ENCODE peak calls at places on chromosomes 1 and 21, in six cellular contexts. One of them, this sample, is unnamed.

GRCh38 chr1:164702216-164702615 is 143.2 kb downstream of the PBX1 start:
- DNase-seq in COLO829: no peak
- DNase-seq in aorta: no peak
- DNase-seq in H4: peak
- DNase-seq in ovary: no peak
- DNase-seq in activated CD4-positive, alpha-beta T cell treated with anti-CD3 and anti-CD28 coated beads, Interleukin-2, amount 50 U/mL, for 1 hour: no peak
- DNase-seq in this sample: no peak

GRCh38 chr21:45516071-45516670 is 26.1 kb downstream of the SLC19A1 start:
- DNase-seq in COLO829: no peak
- DNase-seq in aorta: peak
- DNase-seq in H4: no peak
- DNase-seq in ovary: peak
- DNase-seq in activated CD4-positive, alpha-beta T cell treated with anti-CD3 and anti-CD28 coated beads, Interleukin-2, amount 50 U/mL, for 1 hour: no peak
- DNase-seq in this sample: peak

GRCh38 chr1:222923506-222923905 is 108.7 kb downstream of the DISP1 start:
- DNase-seq in COLO829: no peak
- DNase-seq in aorta: no peak
- DNase-seq in H4: no peak
- DNase-seq in ovary: no peak
- DNase-seq in activated CD4-positive, alpha-beta T cell treated with anti-CD3 and anti-CD28 coated beads, Interleukin-2, amount 50 U/mL, for 1 hour: no peak
- DNase-seq in this sample: no peak

GRCh38 chr21:43881918-43882317 is 16.9 kb downstream of the AGPAT3 start:
- DNase-seq in COLO829: no peak
- DNase-seq in aorta: no peak
- DNase-seq in H4: no peak
- DNase-seq in ovary: no peak
- DNase-seq in activated CD4-positive, alpha-beta T cell treated with anti-CD3 and anti-CD28 coated beads, Interleukin-2, amount 50 U/mL, for 1 hour: no peak
- DNase-seq in this sample: peak

GRCh38 chr1:109299087-109299983 is 7.5 kb downstream of the MYBPHL start:
- DNase-seq in COLO829: peak
- DNase-seq in aorta: no peak
- DNase-seq in H4: peak
- DNase-seq in ovary: no peak
- DNase-seq in activated CD4-positive, alpha-beta T cell treated with anti-CD3 and anti-CD28 coated beads, Interleukin-2, amount 50 U/mL, for 1 hour: no peak
- DNase-seq in this sample: no peak

GRCh38 chr1:199218065-199218464 is 579.2 kb downstream of the PTPRC start:
- DNase-seq in COLO829: no peak
- DNase-seq in aorta: no peak
- DNase-seq in H4: no peak
- DNase-seq in ovary: no peak
- DNase-seq in activated CD4-positive, alpha-beta T cell treated with anti-CD3 and anti-CD28 coated beads, Interleukin-2, amount 50 U/mL, for 1 hour: no peak
- DNase-seq in this sample: no peak

GRCh38 chr21:45926281-45926680 is 55.3 kb upstream of the COL6A1 start:
- DNase-seq in COLO829: no peak
- DNase-seq in aorta: no peak
- DNase-seq in H4: no peak
- DNase-seq in ovary: no peak
- DNase-seq in activated CD4-positive, alpha-beta T cell treated with anti-CD3 and anti-CD28 coated beads, Interleukin-2, amount 50 U/mL, for 1 hour: no peak
- DNase-seq in this sample: no peak

GRCh38 chr1:38272515-38272914 is 225.9 kb upstream of the POU3F1 start:
- DNase-seq in COLO829: no peak
- DNase-seq in aorta: no peak
- DNase-seq in H4: no peak
- DNase-seq in ovary: no peak
- DNase-seq in activated CD4-positive, alpha-beta T cell treated with anti-CD3 and anti-CD28 coated beads, Interleukin-2, amount 50 U/mL, for 1 hour: no peak
- DNase-seq in this sample: no peak

GRCh38 chr21:33070921-33071877 is 1.3 kb downstream of the OLIG1 start:
- DNase-seq in COLO829: no peak
- DNase-seq in aorta: no peak
- DNase-seq in H4: no peak
- DNase-seq in ovary: no peak
- DNase-seq in activated CD4-positive, alpha-beta T cell treated with anti-CD3 and anti-CD28 coated beads, Interleukin-2, amount 50 U/mL, for 1 hour: no peak
- DNase-seq in this sample: no peak

GRCh38 chr1:32759521-32759980 is 57.0 kb upstream of the SYNC start:
- DNase-seq in COLO829: no peak
- DNase-seq in aorta: no peak
- DNase-seq in H4: no peak
- DNase-seq in ovary: peak
- DNase-seq in activated CD4-positive, alpha-beta T cell treated with anti-CD3 and anti-CD28 coated beads, Interleukin-2, amount 50 U/mL, for 1 hour: no peak
- DNase-seq in this sample: no peak

GRCh38 chr1:111649648-111650047 is 30.1 kb downstream of the RAP1A start:
- DNase-seq in COLO829: no peak
- DNase-seq in aorta: no peak
- DNase-seq in H4: no peak
- DNase-seq in ovary: no peak
- DNase-seq in activated CD4-positive, alpha-beta T cell treated with anti-CD3 and anti-CD28 coated beads, Interleukin-2, amount 50 U/mL, for 1 hour: no peak
- DNase-seq in this sample: no peak

GRCh38 chr1:175178056-175178455 is 14.5 kb downstream of the KIAA0040 start:
- DNase-seq in COLO829: no peak
- DNase-seq in aorta: no peak
- DNase-seq in H4: no peak
- DNase-seq in ovary: no peak
- DNase-seq in activated CD4-positive, alpha-beta T cell treated with anti-CD3 and anti-CD28 coated beads, Interleukin-2, amount 50 U/mL, for 1 hour: no peak
- DNase-seq in this sample: no peak

GRCh38 chr1:5667513-5668325 is 324.5 kb downstream of the NPHP4 start:
- DNase-seq in COLO829: no peak
- DNase-seq in aorta: no peak
- DNase-seq in H4: no peak
- DNase-seq in ovary: no peak
- DNase-seq in activated CD4-positive, alpha-beta T cell treated with anti-CD3 and anti-CD28 coated beads, Interleukin-2, amount 50 U/mL, for 1 hour: no peak
- DNase-seq in this sample: no peak

GRCh38 chr1:167820684-167821355 is 93.1 kb downstream of the ADCY10 start:
- DNase-seq in COLO829: no peak
- DNase-seq in aorta: peak
- DNase-seq in H4: no peak
- DNase-seq in ovary: no peak
- DNase-seq in activated CD4-positive, alpha-beta T cell treated with anti-CD3 and anti-CD28 coated beads, Interleukin-2, amount 50 U/mL, for 1 hour: no peak
- DNase-seq in this sample: no peak

GRCh38 chr1:177567393-177567792 is 396.6 kb downstream of the BRINP2 start:
- DNase-seq in COLO829: no peak
- DNase-seq in aorta: no peak
- DNase-seq in H4: no peak
- DNase-seq in ovary: no peak
- DNase-seq in activated CD4-positive, alpha-beta T cell treated with anti-CD3 and anti-CD28 coated beads, Interleukin-2, amount 50 U/mL, for 1 hour: no peak
- DNase-seq in this sample: no peak

GRCh38 chr21:41360072-41360821 is 1.6 kb upstream of the MX2 start:
- DNase-seq in COLO829: no peak
- DNase-seq in aorta: no peak
- DNase-seq in H4: no peak
- DNase-seq in ovary: no peak
- DNase-seq in activated CD4-positive, alpha-beta T cell treated with anti-CD3 and anti-CD28 coated beads, Interleukin-2, amount 50 U/mL, for 1 hour: no peak
- DNase-seq in this sample: no peak

GRCh38 chr21:30234643-30235042 is 18.7 kb upstream of the CLDN8 start:
- DNase-seq in COLO829: peak
- DNase-seq in aorta: no peak
- DNase-seq in H4: no peak
- DNase-seq in ovary: no peak
- DNase-seq in activated CD4-positive, alpha-beta T cell treated with anti-CD3 and anti-CD28 coated beads, Interleukin-2, amount 50 U/mL, for 1 hour: no peak
- DNase-seq in this sample: no peak

GRCh38 chr1:58204284-58204683 is 342.2 kb downstream of the OMA1 start:
- DNase-seq in COLO829: no peak
- DNase-seq in aorta: no peak
- DNase-seq in H4: no peak
- DNase-seq in ovary: no peak
- DNase-seq in activated CD4-positive, alpha-beta T cell treated with anti-CD3 and anti-CD28 coated beads, Interleukin-2, amount 50 U/mL, for 1 hour: no peak
- DNase-seq in this sample: no peak

GRCh38 chr1:113786055-113786454 is 26.2 kb downstream of the RSBN1 start:
- DNase-seq in COLO829: no peak
- DNase-seq in aorta: no peak
- DNase-seq in H4: no peak
- DNase-seq in ovary: no peak
- DNase-seq in activated CD4-positive, alpha-beta T cell treated with anti-CD3 and anti-CD28 coated beads, Interleukin-2, amount 50 U/mL, for 1 hour: no peak
- DNase-seq in this sample: no peak

GRCh38 chr21:37263827-37264226 is 3.3 kb downstream of the VPS26C start:
- DNase-seq in COLO829: no peak
- DNase-seq in aorta: no peak
- DNase-seq in H4: no peak
- DNase-seq in ovary: no peak
- DNase-seq in activated CD4-positive, alpha-beta T cell treated with anti-CD3 and anti-CD28 coated beads, Interleukin-2, amount 50 U/mL, for 1 hour: no peak
- DNase-seq in this sample: no peak

GRCh38 chr1:80293818-80294217 is 1287.3 kb upstream of the ADGRL4 start:
- DNase-seq in COLO829: no peak
- DNase-seq in aorta: no peak
- DNase-seq in H4: peak
- DNase-seq in ovary: no peak
- DNase-seq in activated CD4-positive, alpha-beta T cell treated with anti-CD3 and anti-CD28 coated beads, Interleukin-2, amount 50 U/mL, for 1 hour: no peak
- DNase-seq in this sample: no peak

GRCh38 chr1:53835491-53835890 is 2.6 kb downstream of the NDC1 start:
- DNase-seq in COLO829: no peak
- DNase-seq in aorta: no peak
- DNase-seq in H4: no peak
- DNase-seq in ovary: no peak
- DNase-seq in activated CD4-positive, alpha-beta T cell treated with anti-CD3 and anti-CD28 coated beads, Interleukin-2, amount 50 U/mL, for 1 hour: no peak
- DNase-seq in this sample: no peak

GRCh38 chr1:227225715-227226346 is 92.5 kb downstream of the CDC42BPA start:
- DNase-seq in COLO829: no peak
- DNase-seq in aorta: no peak
- DNase-seq in H4: no peak
- DNase-seq in ovary: no peak
- DNase-seq in activated CD4-positive, alpha-beta T cell treated with anti-CD3 and anti-CD28 coated beads, Interleukin-2, amount 50 U/mL, for 1 hour: no peak
- DNase-seq in this sample: no peak

GRCh38 chr1:151340870-151341754 is 5.9 kb downstream of the RFX5 start:
- DNase-seq in COLO829: peak
- DNase-seq in aorta: no peak
- DNase-seq in H4: peak
- DNase-seq in ovary: peak
- DNase-seq in activated CD4-positive, alpha-beta T cell treated with anti-CD3 and anti-CD28 coated beads, Interleukin-2, amount 50 U/mL, for 1 hour: peak
- DNase-seq in this sample: no peak

GRCh38 chr21:27213328-27213727 is 246.4 kb upstream of the ADAMTS5 start:
- DNase-seq in COLO829: no peak
- DNase-seq in aorta: no peak
- DNase-seq in H4: peak
- DNase-seq in ovary: no peak
- DNase-seq in activated CD4-positive, alpha-beta T cell treated with anti-CD3 and anti-CD28 coated beads, Interleukin-2, amount 50 U/mL, for 1 hour: no peak
- DNase-seq in this sample: no peak